ENCODE peak calls at places on chromosomes 1 and 21, in four cellular contexts. W, P, G and R are unnamed samples.

GRCh38 chr21:42498012-42498411 is 2.0 kb upstream of the RSPH1 start:
- DNase-seq in P (no peak), G (no peak), W (no peak), R (no peak)

GRCh38 chr1:191993549-191993948 is 164.7 kb upstream of the RGS18 start:
- DNase-seq in W (no peak), P (no peak), G (no peak), R (peak)

GRCh38 chr1:161763522-161764098 is 2.5 kb upstream of the ATF6 start:
- DNase-seq in P (no peak), G (no peak), W (peak), R (peak)

GRCh38 chr1:56525463-56526155 is 53.8 kb downstream of the PLPP3 start:
- DNase-seq in G (peak), W (no peak), P (no peak), R (peak)

GRCh38 chr21:30838536-30838935 is 9.0 kb upstream of the KRTAP7-1 start:
- DNase-seq in P (no peak), G (no peak), W (no peak), R (no peak)

GRCh38 chr1:26111530-26112406 is at the start of gene PDIK1L:
- DNase-seq in W (peak), G (peak), P (peak), R (peak)

GRCh38 chr1:58576727-58577675 is at the start of gene TACSTD2:
- DNase-seq in P (peak), G (no peak), W (peak), R (no peak)

GRCh38 chr1:151583796-151584195 is 28.1 kb upstream of the SNX27 start:
- DNase-seq in W (no peak), P (no peak), G (no peak), R (no peak)

GRCh38 chr1:33036051-33036525 is 595 bp downstream of the AK2 start:
- DNase-seq in G (no peak), P (no peak), W (no peak), R (peak)

GRCh38 chr1:64948905-64949833 is 17.2 kb downstream of the JAK1 start:
- DNase-seq in G (no peak), P (no peak), W (no peak), R (no peak)

GRCh38 chr21:28280611-28281010 is 712.1 kb downstream of the LTN1 start:
- DNase-seq in W (no peak), P (no peak), G (no peak), R (no peak)

GRCh38 chr1:160101037-160101716 is 2.8 kb upstream of the IGSF8 start:
- DNase-seq in G (peak), W (peak), P (peak), R (peak)

GRCh38 chr1:67534627-67535065 is 104.4 kb upstream of the SERBP1 start:
- DNase-seq in G (peak), P (no peak), W (no peak), R (peak)

GRCh38 chr1:33126411-33127000 is 45.6 kb downstream of the AZIN2 start:
- DNase-seq in P (no peak), G (no peak), W (peak), R (no peak)

GRCh38 chr21:35683620-35684019 is 376.7 kb downstream of the SETD4 start:
- DNase-seq in P (no peak), W (no peak), G (no peak), R (no peak)

GRCh38 chr1:191695865-191696264 is 462.4 kb upstream of the RGS18 start:
- DNase-seq in P (no peak), W (no peak), G (no peak), R (no peak)

GRCh38 chr1:207085887-207086286 is 2.8 kb upstream of the C4BPB start:
- DNase-seq in G (no peak), W (peak), P (no peak), R (no peak)

GRCh38 chr1:12057382-12057781 is 5.7 kb upstream of the TNFRSF8 start:
- DNase-seq in P (no peak), W (no peak), G (no peak), R (no peak)

GRCh38 chr1:151577173-151577572 is 34.7 kb upstream of the SNX27 start:
- DNase-seq in P (no peak), G (no peak), W (no peak), R (no peak)

GRCh38 chr1:235708390-235708962 is 58.9 kb upstream of the GNG4 start:
- DNase-seq in W (no peak), G (peak), P (no peak), R (no peak)

GRCh38 chr21:45034556-45035476 is 39.6 kb upstream of the ADARB1 start:
- DNase-seq in P (no peak), W (no peak), G (no peak), R (no peak)

GRCh38 chr1:53944469-53945182 is 873 bp downstream of the IFT25 start:
- DNase-seq in G (no peak), W (peak), P (peak), R (no peak)

GRCh38 chr1:17149771-17150170 is 30.5 kb upstream of the PADI2 start:
- DNase-seq in G (no peak), P (no peak), W (no peak), R (no peak)
- H3K9ac ChIP-seq in G (no peak), P (no peak), W (no peak), R (no peak)

GRCh38 chr1:214970016-214970415 is 112.5 kb upstream of the KCNK2 start:
- DNase-seq in W (no peak), G (no peak), P (no peak), R (no peak)
- H3K9ac ChIP-seq in W (no peak), G (no peak), P (no peak), R (no peak)

GRCh38 chr1:29324771-29325351 is 88.5 kb downstream of the PTPRU start:
- DNase-seq in G (no peak), P (peak), W (peak), R (peak)
- H3K9ac ChIP-seq in G (no peak), P (no peak), W (no peak), R (no peak)

DNA sequence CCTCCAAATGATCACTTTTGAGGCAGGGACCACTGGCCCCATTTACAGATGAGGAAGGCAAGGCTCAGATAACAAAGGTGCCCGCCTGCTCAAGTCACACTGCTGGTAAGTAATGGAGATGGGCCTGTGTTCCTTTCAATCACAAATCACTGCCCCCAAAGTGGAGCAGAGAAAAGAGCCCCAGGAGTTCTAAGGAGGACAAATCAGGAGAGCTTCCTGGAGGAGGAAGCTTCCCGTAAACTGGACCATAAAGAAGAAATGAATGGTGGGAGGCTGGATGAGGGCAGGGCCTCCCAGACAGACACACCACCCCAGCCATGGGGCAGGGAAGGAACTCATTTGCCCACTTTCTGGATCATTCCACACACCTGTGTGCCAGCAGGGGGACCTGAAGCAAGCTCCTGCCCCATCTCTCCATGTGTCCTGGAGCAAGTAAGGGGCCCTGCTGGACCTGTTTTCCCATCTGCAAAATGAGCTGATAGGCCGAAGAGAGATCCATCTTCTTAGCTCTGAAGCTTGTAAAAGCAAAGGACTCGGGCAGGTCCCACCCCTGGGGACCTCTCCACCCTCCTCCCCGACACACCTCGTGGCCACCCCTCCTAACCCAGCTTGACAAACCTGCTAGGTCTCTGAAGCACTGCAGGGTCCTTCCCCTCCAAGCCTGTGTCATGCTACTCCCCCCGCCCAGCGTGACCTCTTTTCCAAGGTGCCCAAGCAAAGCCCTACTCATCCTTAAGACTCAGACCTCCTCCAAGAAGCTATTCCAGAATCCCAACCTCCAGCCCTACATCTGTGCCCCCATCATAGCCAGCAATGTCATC is 5.5 kb downstream of the LAPTM5 start:
- DNase-seq in G (no peak), P (no peak), W (no peak), R (peak)
- H3K9ac ChIP-seq in G (no peak), P (no peak), W (no peak), R (peak)

GRCh38 chr1:89047734-89048133 is 17.3 kb downstream of the GBP1 start:
- DNase-seq in P (no peak), G (peak), W (no peak), R (no peak)

GRCh38 chr1:89051944-89052312 is 13.1 kb downstream of the GBP1 start:
- DNase-seq in G (no peak), W (no peak), P (no peak), R (no peak)

GRCh38 chr1:89051300-89051943 is 13.6 kb downstream of the GBP1 start:
- DNase-seq in G (no peak), P (no peak), W (no peak), R (no peak)

GRCh38 chr1:89044970-89045695 is 19.9 kb downstream of the GBP1 start:
- DNase-seq in P (no peak), W (no peak), G (no peak), R (no peak)

DNA sequence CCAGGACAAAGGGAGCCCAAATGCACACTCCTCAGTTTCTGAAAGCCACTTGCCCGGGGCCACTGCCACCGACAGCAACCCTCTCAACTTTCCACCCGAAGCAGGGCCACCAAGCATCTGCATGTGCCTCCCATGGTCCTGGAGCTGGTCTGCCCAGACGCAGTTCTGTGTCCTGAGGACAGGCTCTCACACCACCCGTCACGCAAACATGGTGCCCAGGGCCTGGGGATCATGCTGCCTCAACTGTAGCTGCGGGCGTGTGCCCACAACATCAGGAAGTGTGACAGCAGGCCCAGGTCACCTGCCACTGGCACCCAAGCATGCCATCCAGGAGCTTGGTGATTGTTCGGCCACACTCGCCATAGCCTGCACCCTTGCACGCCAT is 14.4 kb downstream of the GBP1 start:
- DNase-seq in P (no peak), W (no peak), G (no peak), R (no peak)
- H3K9ac ChIP-seq in P (no peak), W (no peak), G (no peak), R (no peak)

GRCh38 chr1:118249641-118250040 is 64.6 kb upstream of the SPAG17 start:
- DNase-seq in G (no peak), W (no peak), P (no peak), R (no peak)
- H3K9ac ChIP-seq in G (no peak), W (no peak), P (no peak), R (no peak)

DNA sequence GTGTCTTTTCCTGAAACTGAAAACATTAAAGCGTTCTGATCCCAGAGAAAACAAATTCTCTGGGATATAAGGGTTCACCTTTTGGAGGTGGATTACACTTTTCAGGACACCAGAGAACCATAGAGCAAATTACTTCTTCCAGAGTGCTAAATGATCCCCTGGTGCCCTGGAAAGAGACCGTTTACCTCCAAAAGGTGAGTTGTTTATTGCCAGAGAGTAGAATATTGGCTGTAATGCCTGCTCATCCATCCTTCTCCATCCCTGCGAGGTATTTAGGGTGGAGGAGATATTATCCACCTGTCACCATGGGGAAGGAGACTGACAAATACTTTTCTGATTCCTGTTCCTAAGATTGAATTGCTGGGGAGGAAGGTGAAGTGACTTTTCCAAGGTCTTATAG is 30.4 kb downstream of the PBX1 start:
- DNase-seq in P (no peak), W (peak), G (no peak), R (no peak)
- H3K9ac ChIP-seq in P (no peak), W (no peak), G (no peak), R (no peak)